ENCODE peak calls at places on chromosomes 2 and 18, in ten cellular contexts. One of them, this sample, is unnamed.

GRCh38 chr2:111116843-111117665 is 3.7 kb upstream of the BCL2L11 start:
- DNase-seq in fibroblast of pulmonary artery: peak
- DNase-seq in OCI-LY7: peak
- DNase-seq in HT1080: peak
- DNase-seq in K562: peak
- DNase-seq in endothelial cell: peak
- DNase-seq in activated naive CD4-positive, alpha-beta T cell: peak
- DNase-seq in NAMALWA: peak
- DNase-seq in AG09309: peak
- DNase-seq in IMR-90: peak
- DNase-seq in this sample: peak

GRCh38 chr2:27566628-27567027 is 16.2 kb upstream of the ZNF512 start:
- DNase-seq in NAMALWA: no peak
- DNase-seq in IMR-90: peak
- DNase-seq in fibroblast of pulmonary artery: peak
- DNase-seq in AG09309: no peak
- DNase-seq in K562: no peak
- DNase-seq in endothelial cell: no peak
- DNase-seq in HT1080: peak
- DNase-seq in activated naive CD4-positive, alpha-beta T cell: no peak
- DNase-seq in OCI-LY7: no peak
- DNase-seq in this sample: no peak

GRCh38 chr2:27494284-27494943 is 586 bp downstream of the FNDC4 start:
- DNase-seq in activated naive CD4-positive, alpha-beta T cell: no peak
- DNase-seq in IMR-90: peak
- DNase-seq in NAMALWA: no peak
- DNase-seq in HT1080: no peak
- DNase-seq in endothelial cell: peak
- DNase-seq in fibroblast of pulmonary artery: peak
- DNase-seq in AG09309: peak
- DNase-seq in K562: peak
- DNase-seq in OCI-LY7: no peak
- DNase-seq in this sample: no peak

GRCh38 chr2:187855689-187856088 is 301.5 kb upstream of the TFPI start:
- DNase-seq in endothelial cell: no peak
- DNase-seq in NAMALWA: no peak
- DNase-seq in IMR-90: no peak
- DNase-seq in K562: no peak
- DNase-seq in OCI-LY7: no peak
- DNase-seq in AG09309: no peak
- DNase-seq in HT1080: no peak
- DNase-seq in activated naive CD4-positive, alpha-beta T cell: no peak
- DNase-seq in fibroblast of pulmonary artery: no peak
- DNase-seq in this sample: no peak

GRCh38 chr2:10965241-10965843 is 53.6 kb downstream of the KCNF1 start:
- DNase-seq in IMR-90: no peak
- DNase-seq in K562: no peak
- DNase-seq in NAMALWA: no peak
- DNase-seq in OCI-LY7: no peak
- DNase-seq in activated naive CD4-positive, alpha-beta T cell: no peak
- DNase-seq in AG09309: no peak
- DNase-seq in endothelial cell: no peak
- DNase-seq in HT1080: no peak
- DNase-seq in fibroblast of pulmonary artery: no peak
- DNase-seq in this sample: no peak

GRCh38 chr18:57797209-57797651 is 5.9 kb downstream of the ATP8B1 start:
- DNase-seq in AG09309: no peak
- DNase-seq in activated naive CD4-positive, alpha-beta T cell: no peak
- DNase-seq in endothelial cell: no peak
- DNase-seq in OCI-LY7: no peak
- DNase-seq in NAMALWA: no peak
- DNase-seq in fibroblast of pulmonary artery: no peak
- DNase-seq in HT1080: no peak
- DNase-seq in IMR-90: no peak
- DNase-seq in K562: no peak
- DNase-seq in this sample: peak

GRCh38 chr2:106189764-106190468 is 4.2 kb downstream of the UXS1 start:
- DNase-seq in IMR-90: peak
- DNase-seq in AG09309: no peak
- DNase-seq in fibroblast of pulmonary artery: peak
- DNase-seq in OCI-LY7: no peak
- DNase-seq in endothelial cell: no peak
- DNase-seq in activated naive CD4-positive, alpha-beta T cell: no peak
- DNase-seq in NAMALWA: no peak
- DNase-seq in HT1080: no peak
- DNase-seq in K562: no peak
- DNase-seq in this sample: no peak

GRCh38 chr18:31648966-31649429 is 35.4 kb downstream of the B4GALT6 start:
- DNase-seq in OCI-LY7: no peak
- DNase-seq in HT1080: peak
- DNase-seq in NAMALWA: no peak
- DNase-seq in activated naive CD4-positive, alpha-beta T cell: no peak
- DNase-seq in K562: no peak
- DNase-seq in endothelial cell: no peak
- DNase-seq in fibroblast of pulmonary artery: peak
- DNase-seq in AG09309: no peak
- DNase-seq in IMR-90: peak
- DNase-seq in this sample: no peak

GRCh38 chr2:196259507-196260481 is 88.4 kb upstream of the STK17B start:
- DNase-seq in NAMALWA: no peak
- DNase-seq in AG09309: no peak
- DNase-seq in HT1080: peak
- DNase-seq in IMR-90: peak
- DNase-seq in fibroblast of pulmonary artery: peak
- DNase-seq in K562: no peak
- DNase-seq in OCI-LY7: no peak
- DNase-seq in endothelial cell: no peak
- DNase-seq in activated naive CD4-positive, alpha-beta T cell: no peak
- DNase-seq in this sample: no peak

GRCh38 chr2:6312377-6312776 is 553.3 kb downstream of the CMPK2 start:
- DNase-seq in OCI-LY7: no peak
- DNase-seq in endothelial cell: no peak
- DNase-seq in IMR-90: no peak
- DNase-seq in NAMALWA: no peak
- DNase-seq in K562: no peak
- DNase-seq in activated naive CD4-positive, alpha-beta T cell: no peak
- DNase-seq in fibroblast of pulmonary artery: no peak
- DNase-seq in AG09309: no peak
- DNase-seq in HT1080: no peak
- DNase-seq in this sample: no peak

GRCh38 chr18:51660316-51660715 is 462.8 kb upstream of the MEX3C start:
- DNase-seq in IMR-90: no peak
- DNase-seq in endothelial cell: no peak
- DNase-seq in OCI-LY7: no peak
- DNase-seq in activated naive CD4-positive, alpha-beta T cell: no peak
- DNase-seq in HT1080: peak
- DNase-seq in NAMALWA: no peak
- DNase-seq in K562: no peak
- DNase-seq in AG09309: no peak
- DNase-seq in fibroblast of pulmonary artery: no peak
- DNase-seq in this sample: no peak

GRCh38 chr18:5463390-5463789 is 80.4 kb downstream of the EPB41L3 start:
- DNase-seq in OCI-LY7: no peak
- DNase-seq in endothelial cell: no peak
- DNase-seq in NAMALWA: no peak
- DNase-seq in activated naive CD4-positive, alpha-beta T cell: no peak
- DNase-seq in fibroblast of pulmonary artery: peak
- DNase-seq in K562: no peak
- DNase-seq in HT1080: peak
- DNase-seq in AG09309: peak
- DNase-seq in IMR-90: peak
- DNase-seq in this sample: no peak

GRCh38 chr2:112534826-112535225 is 7.4 kb upstream of the POLR1B start:
- DNase-seq in OCI-LY7: no peak
- DNase-seq in HT1080: no peak
- DNase-seq in fibroblast of pulmonary artery: no peak
- DNase-seq in IMR-90: no peak
- DNase-seq in activated naive CD4-positive, alpha-beta T cell: no peak
- DNase-seq in endothelial cell: no peak
- DNase-seq in K562: no peak
- DNase-seq in AG09309: no peak
- DNase-seq in NAMALWA: no peak
- DNase-seq in this sample: no peak

GRCh38 chr2:16653799-16654198 is 11.8 kb downstream of the CYRIA start:
- DNase-seq in K562: no peak
- DNase-seq in fibroblast of pulmonary artery: no peak
- DNase-seq in activated naive CD4-positive, alpha-beta T cell: no peak
- DNase-seq in IMR-90: no peak
- DNase-seq in AG09309: no peak
- DNase-seq in HT1080: no peak
- DNase-seq in OCI-LY7: no peak
- DNase-seq in NAMALWA: no peak
- DNase-seq in endothelial cell: no peak
- DNase-seq in this sample: no peak

GRCh38 chr2:147913701-147914480 is 69.1 kb downstream of the ACVR2A start:
- DNase-seq in NAMALWA: no peak
- DNase-seq in HT1080: peak
- DNase-seq in OCI-LY7: no peak
- DNase-seq in activated naive CD4-positive, alpha-beta T cell: no peak
- DNase-seq in IMR-90: peak
- DNase-seq in K562: no peak
- DNase-seq in AG09309: no peak
- DNase-seq in fibroblast of pulmonary artery: peak
- DNase-seq in endothelial cell: no peak
- DNase-seq in this sample: no peak

GRCh38 chr2:7646661-7647060 is 729.4 kb downstream of the RNF144A start:
- DNase-seq in activated naive CD4-positive, alpha-beta T cell: no peak
- DNase-seq in fibroblast of pulmonary artery: no peak
- DNase-seq in K562: no peak
- DNase-seq in HT1080: no peak
- DNase-seq in NAMALWA: no peak
- DNase-seq in OCI-LY7: no peak
- DNase-seq in AG09309: no peak
- DNase-seq in endothelial cell: no peak
- DNase-seq in IMR-90: no peak
- DNase-seq in this sample: no peak

GRCh38 chr2:109182426-109182825 is 53.4 kb downstream of the SH3RF3 start:
- DNase-seq in fibroblast of pulmonary artery: no peak
- DNase-seq in OCI-LY7: no peak
- DNase-seq in activated naive CD4-positive, alpha-beta T cell: no peak
- DNase-seq in K562: no peak
- DNase-seq in NAMALWA: no peak
- DNase-seq in HT1080: no peak
- DNase-seq in AG09309: no peak
- DNase-seq in IMR-90: peak
- DNase-seq in endothelial cell: no peak
- DNase-seq in this sample: no peak

GRCh38 chr2:46151582-46151981 is 145.6 kb upstream of the EPAS1 start:
- DNase-seq in AG09309: no peak
- DNase-seq in HT1080: no peak
- DNase-seq in IMR-90: peak
- DNase-seq in NAMALWA: no peak
- DNase-seq in activated naive CD4-positive, alpha-beta T cell: no peak
- DNase-seq in K562: no peak
- DNase-seq in OCI-LY7: no peak
- DNase-seq in endothelial cell: no peak
- DNase-seq in fibroblast of pulmonary artery: no peak
- DNase-seq in this sample: no peak

GRCh38 chr2:51758080-51758479 is 726.1 kb upstream of the NRXN1 start:
- DNase-seq in activated naive CD4-positive, alpha-beta T cell: no peak
- DNase-seq in endothelial cell: no peak
- DNase-seq in HT1080: no peak
- DNase-seq in fibroblast of pulmonary artery: no peak
- DNase-seq in IMR-90: no peak
- DNase-seq in K562: no peak
- DNase-seq in OCI-LY7: no peak
- DNase-seq in NAMALWA: no peak
- DNase-seq in AG09309: no peak
- DNase-seq in this sample: no peak

GRCh38 chr2:54386993-54387590 is 69.0 kb upstream of the SPTBN1 start:
- DNase-seq in NAMALWA: no peak
- DNase-seq in endothelial cell: no peak
- DNase-seq in activated naive CD4-positive, alpha-beta T cell: no peak
- DNase-seq in HT1080: peak
- DNase-seq in AG09309: peak
- DNase-seq in K562: no peak
- DNase-seq in OCI-LY7: no peak
- DNase-seq in IMR-90: peak
- DNase-seq in fibroblast of pulmonary artery: peak
- DNase-seq in this sample: no peak

GRCh38 chr2:20450201-20451108 is 3.6 kb downstream of the RHOB start:
- DNase-seq in endothelial cell: peak
- DNase-seq in activated naive CD4-positive, alpha-beta T cell: no peak
- DNase-seq in fibroblast of pulmonary artery: peak
- DNase-seq in NAMALWA: no peak
- DNase-seq in K562: no peak
- DNase-seq in OCI-LY7: no peak
- DNase-seq in AG09309: peak
- DNase-seq in IMR-90: peak
- DNase-seq in HT1080: peak
- DNase-seq in this sample: no peak

GRCh38 chr2:39584283-39584972 is 81.3 kb upstream of the TMEM178A start:
- DNase-seq in HT1080: peak
- DNase-seq in IMR-90: peak
- DNase-seq in endothelial cell: no peak
- DNase-seq in activated naive CD4-positive, alpha-beta T cell: no peak
- DNase-seq in fibroblast of pulmonary artery: peak
- DNase-seq in NAMALWA: no peak
- DNase-seq in K562: no peak
- DNase-seq in AG09309: peak
- DNase-seq in OCI-LY7: no peak
- DNase-seq in this sample: no peak

GRCh38 chr2:221104391-221104811 is 467.7 kb downstream of the EPHA4 start:
- DNase-seq in fibroblast of pulmonary artery: peak
- DNase-seq in NAMALWA: no peak
- DNase-seq in K562: no peak
- DNase-seq in IMR-90: peak
- DNase-seq in activated naive CD4-positive, alpha-beta T cell: no peak
- DNase-seq in HT1080: peak
- DNase-seq in AG09309: no peak
- DNase-seq in endothelial cell: no peak
- DNase-seq in OCI-LY7: no peak
- DNase-seq in this sample: peak

GRCh38 chr2:182291296-182291695 is 135.5 kb downstream of the PDE1A start:
- DNase-seq in NAMALWA: no peak
- DNase-seq in K562: no peak
- DNase-seq in fibroblast of pulmonary artery: no peak
- DNase-seq in IMR-90: peak
- DNase-seq in endothelial cell: no peak
- DNase-seq in OCI-LY7: no peak
- DNase-seq in AG09309: no peak
- DNase-seq in activated naive CD4-positive, alpha-beta T cell: no peak
- DNase-seq in HT1080: no peak
- DNase-seq in this sample: no peak

GRCh38 chr2:140117371-140117770 is 1337.2 kb upstream of the NXPH2 start:
- DNase-seq in NAMALWA: no peak
- DNase-seq in OCI-LY7: no peak
- DNase-seq in HT1080: no peak
- DNase-seq in endothelial cell: no peak
- DNase-seq in IMR-90: no peak
- DNase-seq in fibroblast of pulmonary artery: no peak
- DNase-seq in AG09309: no peak
- DNase-seq in activated naive CD4-positive, alpha-beta T cell: no peak
- DNase-seq in K562: no peak
- DNase-seq in this sample: no peak